ENCODE peak calls at places on chromosomes 6 and 20, in seven cellular contexts. S, F, A, Y, R, N and I are unnamed samples.

GRCh38 chr6:122405417-122405816 is 6.0 kb downstream of the HSF2 start:
- DNase-seq in S (peak; percentile 17), F (no peak), A (no peak), Y (no peak), R (peak; percentile 18), N (peak; percentile 21), I (no peak)

GRCh38 chr20:23782366-23782983 is 31.7 kb upstream of the CST1 start:
- DNase-seq in S (peak; percentile 35), F (no peak), A (no peak), Y (no peak), R (peak; percentile 29), N (no peak), I (no peak)

GRCh38 chr20:33299111-33299603 is 16.1 kb downstream of the BPIFB1 start:
- DNase-seq in S (peak; percentile 52), F (peak; percentile 77), A (no peak), Y (no peak), R (peak; percentile 54), N (peak; percentile 15), I (no peak)

GRCh38 chr6:2999005-2999620 is 581 bp upstream of the NQO2 start:
- DNase-seq in S (peak; percentile 79), F (peak; percentile 62), A (peak; percentile 81), Y (no peak), R (peak; percentile 84), N (peak; percentile 67), I (no peak)

GRCh38 chr6:63526931-63527330 is 45.3 kb upstream of the LOC128125822 start:
- DNase-seq in S (no peak), F (no peak), A (no peak), Y (no peak), R (no peak), N (no peak), I (no peak)

GRCh38 chr6:125273965-125274364 is 27.8 kb downstream of the HDDC2 start:
- DNase-seq in S (peak; percentile 57), F (no peak), A (no peak), Y (peak; percentile 98), R (peak; percentile 26), N (peak; percentile 82), I (no peak)

GRCh38 chr20:11807070-11807741 is 110.5 kb upstream of the BTBD3 start:
- DNase-seq in S (peak; percentile 85), F (no peak), A (peak; percentile 62), Y (no peak), R (peak; percentile 82), N (peak; percentile 94), I (peak; percentile 83)

GRCh38 chr6:66418906-66419305 is 711.9 kb upstream of the EYS start:
- DNase-seq in S (no peak), F (no peak), A (no peak), Y (no peak), R (no peak), N (no peak), I (no peak)

GRCh38 chr6:83113258-83113657 is 45.8 kb downstream of the DOP1A start:
- DNase-seq in S (no peak), F (no peak), A (no peak), Y (no peak), R (no peak), N (peak; percentile 68), I (no peak)

GRCh38 chr6:80021591-80021990 is 17.1 kb downstream of the TTK start:
- DNase-seq in S (no peak), F (no peak), A (no peak), Y (no peak), R (no peak), N (no peak), I (no peak)

GRCh38 chr6:153465050-153465449 is 334.0 kb upstream of the RGS17 start:
- DNase-seq in S (no peak), F (no peak), A (no peak), Y (no peak), R (no peak), N (no peak), I (no peak)

GRCh38 chr20:41509801-41510200 is 108.4 kb downstream of the CHD6 start:
- DNase-seq in S (peak; percentile 66), F (no peak), A (peak; percentile 15), Y (no peak), R (peak; percentile 75), N (peak; percentile 41), I (no peak)

GRCh38 chr20:1566701-1567100 is 9.2 kb upstream of the SIRPD start:
- DNase-seq in S (no peak), F (no peak), A (no peak), Y (no peak), R (no peak), N (peak; percentile 7), I (no peak)

GRCh38 chr20:64121586-64121985 is 14.2 kb upstream of the NPBWR2 start:
- DNase-seq in S (no peak), F (no peak), A (no peak), Y (no peak), R (no peak), N (no peak), I (no peak)
- H3K4me3 ChIP-seq in S (no peak overlapping the region), F (no peak overlapping the region), A (no peak overlapping the region), Y (no peak overlapping the region), R (no peak overlapping the region), N (no peak overlapping the region), I (no peak overlapping the region)

DNA sequence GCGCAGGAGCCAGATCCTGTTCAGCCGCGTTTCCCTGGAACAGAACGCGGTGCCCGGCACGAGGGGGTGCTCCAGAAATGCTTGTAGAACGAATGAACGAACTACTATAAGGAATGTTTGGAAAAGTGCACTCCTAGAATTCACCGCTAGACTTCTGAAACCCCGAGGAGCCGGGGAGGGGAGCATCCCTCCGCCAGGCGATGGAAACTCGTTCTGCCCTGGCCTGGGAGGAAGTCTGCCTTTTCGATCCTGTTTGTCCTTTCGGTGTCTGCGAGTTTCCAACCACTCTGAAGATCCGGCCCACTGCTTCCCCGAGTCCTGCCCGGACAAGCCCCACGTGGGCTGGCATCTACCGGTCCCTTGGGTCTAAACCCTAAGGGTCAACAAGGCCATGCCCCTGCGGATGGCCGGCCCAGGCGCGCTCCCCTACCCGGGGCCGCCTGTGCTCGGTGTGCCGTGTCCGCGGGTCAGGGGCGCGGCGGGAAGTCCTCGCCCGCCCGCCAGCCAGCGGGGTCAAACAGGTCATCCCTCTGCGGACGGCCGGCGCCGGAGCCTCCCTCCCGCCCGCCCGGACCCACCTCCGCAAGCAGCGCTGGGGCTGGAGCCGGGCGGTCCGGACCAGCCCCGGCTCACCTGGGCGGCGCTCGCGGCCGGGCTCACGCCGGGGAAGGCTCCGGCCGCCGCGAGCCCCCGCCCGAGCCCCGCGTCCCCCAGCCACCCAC is 521 bp downstream of the SULF2 start:
- DNase-seq in S (peak; percentile 67), F (no peak), A (no peak), Y (no peak), R (peak; percentile 66), N (peak; percentile 70), I (no peak)
- H3K4me3 ChIP-seq in S (peak overlapping the region; percentile 70), F (peak overlapping the region; percentile 26), A (peak overlapping the region; percentile 51), Y (peak overlapping the region; percentile 46), R (peak overlapping the region; percentile 53), N (no peak overlapping the region), I (peak overlapping the region; percentile 59)

GRCh38 chr6:88251261-88251660 is 85.1 kb upstream of the CNR1 start:
- DNase-seq in S (no peak), F (no peak), A (no peak), Y (no peak), R (no peak), N (no peak), I (no peak)
- H3K4me3 ChIP-seq in S (no peak overlapping the region), F (no peak overlapping the region), A (no peak overlapping the region), Y (no peak overlapping the region), R (no peak overlapping the region), N (no peak overlapping the region), I (no peak overlapping the region)

DNA sequence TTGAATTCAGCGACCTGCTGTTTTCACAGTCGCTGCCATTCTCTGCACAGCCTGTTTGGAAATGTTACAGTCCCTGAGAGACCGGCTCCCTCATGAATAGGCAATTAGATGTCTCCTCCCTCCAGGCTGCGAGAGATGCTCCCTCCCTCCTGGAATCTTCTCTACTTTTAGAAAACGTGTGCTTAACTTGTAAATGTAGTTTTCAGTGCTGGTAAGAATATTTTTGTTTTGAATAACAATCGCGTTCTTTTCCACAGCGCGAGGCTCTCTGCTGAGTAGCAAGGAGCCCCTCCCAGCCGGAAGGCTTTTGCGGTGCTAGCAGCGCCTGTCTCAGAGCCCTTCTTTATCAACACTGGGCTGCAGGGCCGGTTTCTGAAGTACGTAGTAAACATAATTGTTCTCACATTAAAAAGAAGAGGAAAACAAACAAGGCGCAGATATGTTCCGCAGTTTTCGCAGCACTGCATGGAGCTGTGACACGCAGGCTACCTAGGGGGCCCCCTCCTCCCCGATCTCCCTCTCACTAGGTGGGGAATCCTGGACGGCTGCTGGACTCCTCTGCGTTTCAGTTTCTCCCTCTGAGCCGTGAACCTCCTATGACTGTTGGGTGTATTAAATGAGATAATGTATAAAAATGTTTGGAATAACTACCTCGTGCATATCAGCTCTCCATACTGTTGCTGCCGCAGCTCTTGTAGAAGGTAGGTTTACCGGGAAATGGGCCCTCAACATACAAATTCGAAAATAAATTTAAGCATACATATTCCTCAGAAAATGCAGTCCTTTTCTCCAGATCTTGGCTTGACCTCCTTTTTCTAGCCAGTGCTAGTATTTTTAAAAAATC is 79.0 kb upstream of the SPACA1 start:
- DNase-seq in S (peak; percentile 3), F (peak; percentile 50), A (no peak), Y (no peak), R (peak; percentile 12), N (peak; percentile 6), I (no peak)
- H3K4me3 ChIP-seq in S (peak overlapping the region; percentile 46), F (no peak overlapping the region), A (peak overlapping the region; percentile 37), Y (peak overlapping the region; percentile 57), R (peak overlapping the region; percentile 42), N (no peak overlapping the region), I (peak overlapping the region; percentile 16)

GRCh38 chr20:62332989-62333819 is 30.4 kb downstream of the ADRM1 start:
- DNase-seq in S (no peak), F (no peak), A (no peak), Y (no peak), R (no peak), N (no peak), I (no peak)
- H3K4me3 ChIP-seq in S (no peak overlapping the region), F (no peak overlapping the region), A (no peak overlapping the region), Y (no peak overlapping the region), R (no peak overlapping the region), N (no peak overlapping the region), I (no peak overlapping the region)